ENCODE peak calls at places on chromosome X, in nine cellular contexts. S is substantia nigra; P is effector memory CD8-positive, alpha-beta T cell; L is activated T-helper 1 cell treated with anti-CD3 and anti-CD28 coated beads, Interleukin-2, amount 50 U/mL, for 16 hours; N is WTC11; F is aorta; C is MCF 10A; J is right lobe of liver; B is non-pigmented ciliary epithelial cell. K is an unnamed sample.

GRCh38 chrX:111914398-111915092 is 38.6 kb downstream of the TRPC5OS start:
- DNase-seq in P (no peak), S (no peak), B (no peak), N (no peak), J (no peak), C (peak; percentile 17), F (no peak), L (no peak), K (no peak)

GRCh38 chrX:84715315-84715714 is 213.1 kb upstream of the HDX start:
- DNase-seq in S (no peak), L (no peak), F (no peak), C (no peak), J (no peak), N (no peak), P (no peak), B (no peak), K (no peak)

GRCh38 chrX:48511561-48511960 is 2.8 kb downstream of the PORCN start:
- DNase-seq in L (no peak), J (no peak), F (no peak), P (no peak), B (no peak), C (no peak), S (no peak), N (peak; percentile 14), K (no peak)

GRCh38 chrX:38627683-38628082 is 66.3 kb downstream of the TSPAN7 start:
- DNase-seq in S (no peak), L (no peak), F (no peak), N (peak; percentile 19), C (peak; percentile 57), J (peak; percentile 23), P (no peak), B (no peak), K (no peak)

GRCh38 chrX:135975421-135975820 is 1.6 kb upstream of the MMGT1 start:
- DNase-seq in N (no peak), C (no peak), L (no peak), S (no peak), B (no peak), P (no peak), J (no peak), F (no peak), K (no peak)

GRCh38 chrX:17876135-17876534 is 15.0 kb upstream of the RAI2 start:
- DNase-seq in S (no peak), B (no peak), C (peak; percentile 16), N (no peak), J (no peak), P (no peak), F (no peak), L (no peak), K (no peak)

GRCh38 chrX:40434947-40435346 is 145.8 kb upstream of the ATP6AP2 start:
- DNase-seq in L (no peak), F (peak; percentile 50), N (peak; percentile 27), J (no peak), S (peak; percentile 5), C (no peak), B (no peak), P (no peak), K (no peak)

GRCh38 chrX:68652327-68652930 is 5.0 kb downstream of the STARD8 start:
- DNase-seq in J (no peak), C (no peak), L (no peak), F (no peak), N (no peak), B (no peak), S (no peak), P (no peak), K (no peak)

GRCh38 chrX:67718926-67719325 is 175.1 kb downstream of the AR start:
- DNase-seq in F (no peak), C (no peak), N (no peak), S (no peak), L (no peak), J (no peak), P (no peak), B (no peak), K (no peak)

GRCh38 chrX:12672362-12673106 is 118.7 kb upstream of the PRPS2 start:
- DNase-seq in F (no peak), P (no peak), S (no peak), J (no peak), B (no peak), C (peak; percentile 50), N (no peak), L (no peak), K (no peak)

GRCh38 chrX:70433848-70434351 is 10.7 kb upstream of the DLG3 start:
- DNase-seq in P (peak; percentile 73), N (peak; percentile 78), L (peak; percentile 52), B (no peak), F (peak; percentile 77), J (peak; percentile 75), S (peak; percentile 49), C (peak; percentile 55), K (peak; percentile 82)

GRCh38 chrX:37578045-37578444 is 6.6 kb downstream of the LANCL3 start:
- DNase-seq in P (no peak), N (no peak), J (no peak), B (no peak), L (no peak), S (no peak), C (peak; percentile 74), F (no peak), K (no peak)

GRCh38 chrX:15915959-15916703 is 61.5 kb upstream of the AP1S2 start:
- DNase-seq in B (no peak), L (no peak), N (no peak), C (no peak), P (no peak), S (no peak), J (no peak), F (no peak), K (no peak)

GRCh38 chrX:40199704-40200103 is 101.9 kb upstream of the BCOR start:
- DNase-seq in S (no peak), N (no peak), B (no peak), F (no peak), C (peak; percentile 30), P (no peak), J (no peak), L (no peak), K (no peak)